ENCODE peak calls at places on chromosomes 13 and 19, in four cellular contexts. D, H, A and Q are unnamed samples. For H3K27me3, the result is how much of the 10 kb centered on the place peaks cover.

GRCh38 chr13:33509642-33510229 is 224.2 kb upstream of the STARD13 start:
- DNase-seq in D (peak), H (peak), A (no peak), Q (peak)

GRCh38 chr19:4742717-4743646 is 19.3 kb upstream of the DPP9 start:
- DNase-seq in D (no peak), A (no peak), H (no peak), Q (no peak)

GRCh38 chr19:34291235-34291634 is 36.9 kb downstream of the GARRE1 start:
- DNase-seq in A (no peak), D (no peak), H (no peak), Q (no peak)

GRCh38 chr13:31351376-31351775 is 151.6 kb downstream of the B3GLCT start:
- DNase-seq in H (no peak), D (no peak), A (no peak), Q (no peak)

GRCh38 chr19:16325671-16326400 is 1.2 kb downstream of the KLF2 start:
- DNase-seq in D (no peak), H (no peak), A (no peak), Q (no peak)

GRCh38 chr19:33241530-33242101 is 16.0 kb upstream of the SLC7A10 start:
- DNase-seq in D (no peak), A (no peak), H (no peak), Q (no peak)

GRCh38 chr13:87444135-87444534 is 227.0 kb upstream of the SLITRK5 start:
- DNase-seq in D (no peak), A (no peak), H (no peak), Q (no peak)

GRCh38 chr19:6226444-6227155 is 53.2 kb downstream of the MLLT1 start:
- DNase-seq in A (no peak), H (no peak), D (no peak), Q (no peak)

GRCh38 chr13:33026489-33027152 is 10.4 kb downstream of the KL start:
- DNase-seq in A (no peak), D (no peak), H (peak), Q (no peak)

GRCh38 chr19:22286151-22286810 is at the start of gene ZNF729:
- DNase-seq in D (no peak), H (no peak), A (no peak), Q (no peak)

GRCh38 chr19:56105090-56105701 is 15.9 kb downstream of the ZNF787 start:
- DNase-seq in D (peak), H (peak), A (peak), Q (no peak)

GRCh38 chr19:55590621-55591020 is 8.7 kb downstream of the FIZ1 start:
- DNase-seq in D (no peak), H (no peak), A (no peak), Q (no peak)

GRCh38 chr13:60019119-60019993 is 144.4 kb downstream of the DIAPH3 start:
- DNase-seq in A (peak), H (no peak), D (no peak), Q (no peak)

GRCh38 chr19:19758164-19758563 is 25.3 kb upstream of the ZNF14 start:
- DNase-seq in A (no peak), D (no peak), H (no peak), Q (no peak)

GRCh38 chr19:35776102-35776788 is 881 bp downstream of the ARHGAP33 start:
- DNase-seq in D (no peak), A (no peak), H (no peak), Q (no peak)

GRCh38 chr19:37932985-37933953 is 26.3 kb downstream of the SIPA1L3 start:
- DNase-seq in A (peak), H (peak), D (no peak), Q (no peak)

GRCh38 chr13:29922896-29923295 is 72.5 kb upstream of the UBL3 start:
- DNase-seq in D (no peak), H (no peak), A (peak), Q (no peak)

GRCh38 chr19:56994251-56995017 is 125.4 kb upstream of the USP29 start:
- DNase-seq in A (no peak), H (no peak), D (no peak), Q (no peak)

GRCh38 chr13:30908416-30908980 is 2.4 kb downstream of the MEDAG start:
- DNase-seq in D (peak), H (peak), A (peak), Q (no peak)

GRCh38 chr13:65921933-65922332 is 1308.2 kb downstream of the PCDH9 start:
- DNase-seq in H (no peak), D (no peak), A (no peak), Q (no peak)

GRCh38 chr13:66748712-66749111 is 481.4 kb downstream of the PCDH9 start:
- DNase-seq in A (no peak), H (no peak), D (no peak), Q (no peak)

GRCh38 chr19:39780894-39781293 is 2.2 kb downstream of the LEUTX start:
- DNase-seq in D (no peak), A (no peak), H (no peak), Q (no peak)

GRCh38 chr19:13055213-13056051 is 47.2 kb downstream of the LYL1 start:
- DNase-seq in H (peak), A (peak), D (peak), Q (peak)

DNA sequence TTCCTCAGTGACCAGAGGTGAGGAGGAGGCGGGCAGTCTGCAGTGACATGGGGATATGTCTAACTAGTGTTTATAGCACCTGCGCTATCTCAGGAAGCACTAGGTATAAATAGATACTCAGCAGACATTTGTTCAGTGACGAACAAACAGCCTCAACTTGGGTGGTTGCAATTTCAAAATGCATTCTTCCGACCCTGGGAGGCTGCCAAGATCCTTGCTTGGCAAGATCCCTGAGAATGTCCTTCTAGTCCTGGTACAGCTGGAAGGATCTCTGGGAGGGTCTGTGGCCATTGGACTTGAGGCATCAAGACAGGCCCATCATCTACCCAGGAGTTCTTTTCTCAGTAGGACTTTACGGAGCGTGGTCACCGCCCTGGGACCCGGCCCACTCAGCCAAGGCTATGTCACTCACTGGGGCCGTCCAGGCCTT is 299.5 kb downstream of the ZNF536 start:
- DNase-seq in D (no peak), H (peak), A (no peak), Q (no peak)
- H3K27me3 ChIP-seq in D (under half), H (under half), A (under half), Q (under half)

GRCh38 chr19:8254286-8255001 is 45.3 kb downstream of the CERS4 start:
- DNase-seq in D (no peak), H (no peak), A (no peak), Q (no peak)

GRCh38 chr19:8252922-8253589 is 43.9 kb downstream of the CERS4 start:
- DNase-seq in D (peak), A (peak), H (peak), Q (no peak)

GRCh38 chr19:8251025-8251472 is 41.9 kb downstream of the CERS4 start:
- DNase-seq in A (peak), D (peak), H (peak), Q (no peak)

GRCh38 chr19:8255426-8256125 is 46.4 kb downstream of the CERS4 start:
- DNase-seq in H (no peak), A (no peak), D (no peak), Q (no peak)

GRCh38 chr19:8253678-8254077 is 44.5 kb downstream of the CERS4 start:
- DNase-seq in D (no peak), H (no peak), A (peak), Q (no peak)
- TF ChIP-seq CTCF in D (no peak), H (no peak), A (no peak), Q (no peak)

GRCh38 chr13:36965767-36966166 is 33.4 kb downstream of the ALG5 start:
- DNase-seq in A (peak), D (no peak), H (no peak), Q (peak)
- H3K4me3 ChIP-seq in A (no peak), D (no peak), H (no peak), Q (no peak)

DNA sequence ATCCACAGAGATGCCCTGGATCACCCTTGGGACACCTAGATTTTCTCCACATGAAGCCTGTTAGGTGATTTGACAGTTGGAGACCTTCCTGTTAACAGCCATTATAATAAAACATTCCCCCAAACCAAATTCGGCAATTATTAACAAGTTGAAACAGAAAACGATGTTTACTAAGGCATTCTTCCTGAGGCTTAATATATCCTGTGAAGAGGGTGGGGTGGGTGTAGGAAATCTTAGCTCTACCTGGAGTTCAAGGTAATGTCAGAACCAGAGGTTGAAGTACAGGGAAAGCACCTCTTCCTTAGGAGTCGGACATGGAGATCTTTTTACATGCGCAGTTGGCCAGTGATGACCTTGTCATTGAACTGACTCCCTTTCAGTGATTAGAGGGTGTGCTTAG is 143.0 kb downstream of the FGF9 start:
- DNase-seq in D (no peak), H (no peak), A (no peak), Q (no peak)
- H3K27me3 ChIP-seq in D (under half), H (under half), A (under half), Q (under half)

GRCh38 chr19:18586311-18586710 is 2.3 kb upstream of the REX1BD start:
- DNase-seq in H (no peak), D (no peak), A (no peak), Q (no peak)
- TF ChIP-seq CTCF in H (no peak), D (peak), A (no peak), Q (no peak)